ENCODE peak calls at places on chromosomes 6 and 20, in six cellular contexts. U is GM23248, S is GM23338, H is HCT116, Q is PC-9, T is PC-3. P is an unnamed sample.

GRCh38 chr6:142907544-142907943 is 37.4 kb downstream of the HIVEP2 start:
- DNase-seq in U (no peak), S (peak; percentile 15), H (no peak), Q (no peak), T (no peak), P (no peak)

GRCh38 chr6:150255840-150256239 is 113.0 kb upstream of the IYD start:
- DNase-seq in U (no peak), S (no peak), H (no peak), Q (no peak), T (no peak), P (no peak)

GRCh38 chr6:42450314-42451145 is 1.2 kb downstream of the TRERF1 start:
- DNase-seq in U (peak; percentile 61), S (peak; percentile 43), H (no peak), Q (no peak), T (peak; percentile 19), P (peak; percentile 52)

GRCh38 chr6:19301980-19302379 is 535.2 kb upstream of the ID4 start:
- DNase-seq in U (peak; percentile 85), S (no peak), H (no peak), Q (peak; percentile 82), T (peak; percentile 81), P (no peak)

GRCh38 chr20:11851646-11852045 is 66.0 kb upstream of the BTBD3 start:
- DNase-seq in U (no peak), S (no peak), H (no peak), Q (no peak), T (no peak), P (no peak)

GRCh38 chr6:135796884-135797283 is 54.6 kb upstream of the PDE7B start:
- DNase-seq in U (peak; percentile 14), S (no peak), H (no peak), Q (no peak), T (no peak), P (no peak)

GRCh38 chr6:148431840-148432239 is 89.2 kb downstream of the SASH1 start:
- DNase-seq in U (no peak), S (no peak), H (no peak), Q (no peak), T (no peak), P (no peak)

GRCh38 chr6:43695078-43695966 is 7.7 kb upstream of the MRPS18A start:
- DNase-seq in U (no peak), S (peak; percentile 77), H (no peak), Q (peak; percentile 72), T (no peak), P (peak; percentile 79)

GRCh38 chr20:6519556-6519955 is 247.9 kb upstream of the BMP2 start:
- DNase-seq in U (peak; percentile 37), S (no peak), H (no peak), Q (no peak), T (peak; percentile 90), P (no peak)

GRCh38 chr20:50577175-50578018 is 67.2 kb downstream of the PTPN1 start:
- DNase-seq in U (no peak), S (no peak), H (no peak), Q (no peak), T (no peak), P (no peak)

GRCh38 chr6:18632670-18633410 is 245.7 kb downstream of the RNF144B start:
- DNase-seq in U (peak; percentile 62), S (no peak), H (peak; percentile 42), Q (no peak), T (peak; percentile 55), P (no peak)

GRCh38 chr6:89298680-89299450 is 16.2 kb downstream of the GABRR2 start:
- DNase-seq in U (peak; percentile 27), S (no peak), H (peak; percentile 58), Q (peak; percentile 92), T (peak; percentile 89), P (peak; percentile 35)

GRCh38 chr6:331622-332521 is 39.6 kb downstream of the DUSP22 start:
- DNase-seq in U (no peak), S (no peak), H (no peak), Q (no peak), T (no peak), P (no peak)

GRCh38 chr20:17498181-17498580 is 33.0 kb downstream of the BFSP1 start:
- DNase-seq in U (peak; percentile 77), S (no peak), H (no peak), Q (no peak), T (peak; percentile 19), P (no peak)

GRCh38 chr20:62795023-62795761 is 1.1 kb upstream of the MRGBP start:
- DNase-seq in U (peak; percentile 79), S (peak; percentile 56), H (no peak), Q (peak; percentile 50), T (peak; percentile 57), P (peak; percentile 77)

GRCh38 chr6:16355699-16356481 is 117.5 kb downstream of the GMPR start:
- DNase-seq in U (peak; percentile 18), S (peak; percentile 34), H (no peak), Q (peak; percentile 85), T (peak; percentile 77), P (no peak)

GRCh38 chr6:129785756-129786135 is 75.4 kb downstream of the TMEM244 start:
- DNase-seq in U (no peak), S (no peak), H (no peak), Q (no peak), T (no peak), P (no peak)

DNA sequence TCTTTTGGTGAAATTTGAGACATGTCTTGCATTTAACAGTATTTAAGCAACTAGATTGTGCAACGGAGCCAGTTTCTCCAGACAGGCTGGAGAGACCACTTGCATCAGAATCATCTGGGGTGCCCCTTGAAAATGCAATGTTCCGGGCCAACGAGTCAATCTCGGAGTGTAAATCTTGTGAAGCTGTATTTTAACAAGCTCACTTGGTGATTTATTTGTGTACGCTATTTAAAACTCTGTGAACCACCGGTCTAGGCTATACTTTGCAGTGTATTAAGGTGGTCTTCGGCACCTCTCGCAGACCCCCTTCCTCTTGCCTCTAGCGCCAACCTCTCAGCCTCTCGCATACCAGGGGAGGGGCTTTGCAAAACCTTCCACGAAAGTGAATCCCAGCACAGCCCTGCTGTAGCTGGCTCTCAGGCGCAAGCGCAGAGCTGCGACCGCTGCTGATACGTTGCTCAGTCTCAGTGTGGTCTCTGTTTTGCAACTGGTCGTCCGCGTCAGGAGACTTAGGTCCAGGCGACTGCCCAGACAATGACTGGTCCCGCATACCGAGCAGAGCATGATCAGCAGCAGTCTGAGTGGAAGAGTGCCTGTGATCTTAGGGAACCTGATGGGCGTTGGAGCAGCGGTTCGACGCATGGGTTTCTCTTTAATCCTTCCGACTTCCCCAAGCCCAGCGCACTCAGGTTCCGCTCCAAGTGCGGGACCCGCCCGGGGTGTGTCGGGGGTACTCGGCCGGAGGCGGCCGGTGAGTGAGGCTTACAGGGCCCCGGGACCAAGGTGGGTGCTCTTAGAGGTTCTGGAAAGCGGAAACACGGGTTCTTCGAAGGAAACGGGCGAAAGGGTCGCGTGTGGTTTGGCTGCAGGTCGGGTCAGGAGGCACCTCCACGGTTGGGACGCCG is at the start of gene ZNF391:
- DNase-seq in U (peak; percentile 94), S (peak; percentile 90), H (peak; percentile 53), Q (peak; percentile 76), T (peak; percentile 79), P (peak; percentile 92)
- H3K4me1 ChIP-seq in U (peaks cover 4% of the 10 kb centered on the region), S (no peaks in the 10 kb centered on the region), H (no peaks in the 10 kb centered on the region), Q (peaks cover 8% of the 10 kb centered on the region), T (peaks cover 9% of the 10 kb centered on the region), P (peaks cover 7% of the 10 kb centered on the region)

GRCh38 chr20:47309806-47310426 is 46.6 kb downstream of the ZMYND8 start:
- DNase-seq in U (no peak), S (peak; percentile 40), H (no peak), Q (no peak), T (no peak), P (no peak)
- H3K27ac ChIP-seq in U (no peak overlapping the region), S (peak overlapping the region; percentile 86), H (no peak overlapping the region), Q (peak overlapping the region; percentile 37), T (no peak overlapping the region), P (peak overlapping the region; percentile 53)

GRCh38 chr20:60065741-60066437 is 107.7 kb downstream of the CDH26 start:
- DNase-seq in U (no peak), S (no peak), H (no peak), Q (no peak), T (no peak), P (no peak)
- H3K9me2 ChIP-seq in U (no peaks in the 10 kb centered on the region), S (no peaks in the 10 kb centered on the region), H (no peaks in the 10 kb centered on the region), Q (no peaks in the 10 kb centered on the region), T (no peaks in the 10 kb centered on the region), P (no peaks in the 10 kb centered on the region)

DNA sequence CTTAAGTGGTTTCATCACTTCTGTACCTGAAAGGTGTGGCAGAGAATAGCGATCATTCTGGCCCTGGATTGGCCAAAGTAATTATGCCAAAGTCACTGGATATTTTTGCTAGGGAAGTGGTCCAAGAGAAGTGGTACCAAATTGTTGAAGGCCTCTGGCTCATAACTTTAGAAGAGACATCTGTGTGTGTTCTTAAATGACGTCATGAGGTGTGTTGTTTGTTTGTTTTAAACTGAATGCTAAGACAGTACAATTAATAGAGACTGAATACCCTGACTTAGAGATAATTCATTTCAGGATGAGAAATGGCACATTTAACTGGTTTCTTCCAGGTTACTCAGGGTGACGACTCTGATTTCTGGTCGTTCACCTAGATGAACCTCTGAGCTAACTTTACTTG is 3.3 kb downstream of the VAPB start:
- DNase-seq in U (no peak), S (no peak), H (no peak), Q (no peak), T (no peak), P (no peak)
- H3K4me1 ChIP-seq in U (peaks cover 31% of the 10 kb centered on the region), S (peaks cover 25% of the 10 kb centered on the region), H (peaks cover 14% of the 10 kb centered on the region), Q (peaks cover 18% of the 10 kb centered on the region), T (peaks cover 26% of the 10 kb centered on the region), P (peaks cover 13% of the 10 kb centered on the region)

GRCh38 chr6:140857734-140858380 is 1274.9 kb upstream of the GJE1 start:
- DNase-seq in U (peak; percentile 77), S (no peak), H (peak; percentile 24), Q (no peak), T (peak; percentile 63), P (peak; percentile 60)
- H3K27ac ChIP-seq in U (peak overlapping the region; percentile 10), S (no peak overlapping the region), H (peak overlapping the region; percentile 60), Q (no peak overlapping the region), T (peak overlapping the region; percentile 83), P (peak overlapping the region; percentile 44)

DNA sequence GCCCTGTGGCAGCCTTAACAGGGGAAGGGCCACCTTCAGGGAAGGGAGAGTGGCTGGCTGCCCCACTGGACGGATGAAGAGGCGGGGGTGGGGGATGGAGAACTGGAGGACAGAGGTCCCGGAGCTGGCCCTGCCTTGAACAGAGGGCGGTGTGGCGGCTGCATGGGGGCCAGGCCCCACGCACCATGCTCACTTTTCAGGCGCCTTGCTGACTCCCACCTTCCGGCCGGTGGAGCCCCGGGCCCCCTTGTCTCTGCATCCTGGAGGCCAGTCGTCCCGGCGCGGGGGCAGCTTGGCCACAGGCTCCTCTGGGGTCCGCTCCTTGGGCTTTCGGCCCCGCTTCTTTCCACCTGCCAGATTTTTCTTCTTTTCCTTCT is 3.5 kb upstream of the UCKL1 start:
- DNase-seq in U (no peak), S (no peak), H (no peak), Q (no peak), T (no peak), P (no peak)
- H3K9me2 ChIP-seq in U (no peaks in the 10 kb centered on the region), S (no peaks in the 10 kb centered on the region), H (no peaks in the 10 kb centered on the region), Q (no peaks in the 10 kb centered on the region), T (no peaks in the 10 kb centered on the region), P (no peaks in the 10 kb centered on the region)

DNA sequence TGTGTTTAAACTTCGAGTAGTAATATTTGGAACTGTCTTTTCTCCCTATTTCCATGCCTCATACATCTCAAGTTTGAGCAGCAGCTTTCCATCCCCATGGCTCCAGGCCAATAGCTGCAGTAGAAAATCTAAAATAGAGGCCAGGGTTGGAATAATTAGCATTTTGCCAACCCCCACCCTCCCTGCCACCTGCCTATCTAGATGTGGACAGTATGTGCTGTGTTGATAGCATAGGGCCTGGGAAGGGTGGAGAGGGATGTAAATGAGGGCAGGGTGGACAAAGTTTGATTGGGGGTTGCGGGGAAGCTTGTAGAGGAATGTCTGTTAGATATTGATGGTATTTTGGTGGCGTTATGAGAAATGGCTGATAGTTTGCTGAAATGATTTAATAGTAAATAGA is 5.6 kb downstream of the TOP1 start:
- DNase-seq in U (no peak), S (no peak), H (no peak), Q (no peak), T (no peak), P (no peak)
- H3K4me1 ChIP-seq in U (peaks cover 39% of the 10 kb centered on the region), S (peaks cover 38% of the 10 kb centered on the region), H (peaks cover 20% of the 10 kb centered on the region), Q (peaks cover 44% of the 10 kb centered on the region), T (peaks cover 37% of the 10 kb centered on the region), P (peaks cover 52% of the 10 kb centered on the region)

P was measured in hepatocyte.